ENCODE peak calls at places on chromosomes 2 and 18, in four cellular contexts. A is HCT116; I is A549; Q is activated CD4-positive, CD25-positive, alpha-beta regulatory T cell. T is an unnamed sample.

GRCh38 chr18:34509163-34509562 is 200.9 kb upstream of the DTNA start:
- DNase-seq in A (no peak), I (no peak), Q (no peak), T (no peak)

GRCh38 chr2:65549262-65550036 is 117.0 kb upstream of the SPRED2 start:
- DNase-seq in A (no peak), I (no peak), Q (no peak), T (no peak)

GRCh38 chr2:147405651-147406050 is 439.2 kb upstream of the ACVR2A start:
- DNase-seq in I (no peak), Q (no peak), A (no peak), T (no peak)

GRCh38 chr2:24206242-24206641 is 31.4 kb downstream of the FAM228A start:
- DNase-seq in A (no peak), Q (no peak), I (no peak), T (no peak)

GRCh38 chr2:154263206-154263605 is 391.5 kb downstream of the GALNT13 start:
- DNase-seq in A (no peak), I (no peak), Q (no peak), T (no peak)

GRCh38 chr2:2623939-2624338 is 292.9 kb upstream of the MYT1L start:
- DNase-seq in Q (no peak), I (no peak), A (no peak), T (no peak)

GRCh38 chr2:28318462-28319117 is 74.1 kb upstream of the FOSL2 start:
- DNase-seq in A (no peak), I (no peak), Q (no peak), T (no peak)

GRCh38 chr18:42413870-42414269 is 458.8 kb downstream of the PIK3C3 start:
- DNase-seq in Q (no peak), A (no peak), I (no peak), T (no peak)

GRCh38 chr2:133841905-133842304 is 273.6 kb upstream of the NCKAP5 start:
- DNase-seq in A (no peak), I (no peak), Q (no peak), T (no peak)

GRCh38 chr2:240403358-240404104 is 31.9 kb upstream of the GPC1 start:
- DNase-seq in A (no peak), I (no peak), Q (no peak), T (no peak)

GRCh38 chr2:84841577-84841976 is 39.3 kb downstream of the TRABD2A start:
- DNase-seq in Q (no peak), I (no peak), A (no peak), T (no peak)